ENCODE peak calls at places on chromosome 9, in four cellular contexts. One of them, this sample, is unnamed.

GRCh38 chr9:64066736-64067368 is 1218.2 kb downstream of the FOXD4L5 start:
- DNase-seq in G401: no peak
- DNase-seq in germinal center: no peak
- DNase-seq in left ventricle myocardium superior: no peak
- DNase-seq in this sample: no peak

GRCh38 chr9:16004613-16005012 is 451.8 kb downstream of the CCDC171 start:
- DNase-seq in G401: no peak
- DNase-seq in germinal center: no peak
- DNase-seq in left ventricle myocardium superior: no peak
- DNase-seq in this sample: no peak

GRCh38 chr9:129458663-129459549 is 162.0 kb downstream of the C9orf50 start:
- DNase-seq in germinal center: peak
- DNase-seq in G401: peak
- DNase-seq in left ventricle myocardium superior: peak
- DNase-seq in this sample: peak

GRCh38 chr9:4259489-4259888 is 40.4 kb downstream of the GLIS3 start:
- DNase-seq in G401: no peak
- DNase-seq in germinal center: no peak
- DNase-seq in left ventricle myocardium superior: no peak
- DNase-seq in this sample: no peak

GRCh38 chr9:137055385-137056364 is 1.8 kb upstream of the ENTPD2 start:
- DNase-seq in germinal center: no peak
- DNase-seq in G401: peak
- DNase-seq in left ventricle myocardium superior: peak
- DNase-seq in this sample: peak

GRCh38 chr9:4366649-4367330 is 66.9 kb upstream of the GLIS3 start:
- DNase-seq in germinal center: peak
- DNase-seq in G401: peak
- DNase-seq in left ventricle myocardium superior: peak
- DNase-seq in this sample: peak

GRCh38 chr9:18071651-18072060 is 402.3 kb upstream of the ADAMTSL1 start:
- DNase-seq in left ventricle myocardium superior: no peak
- DNase-seq in G401: no peak
- DNase-seq in germinal center: no peak
- DNase-seq in this sample: no peak

GRCh38 chr9:119441338-119441737 is 72.1 kb upstream of the BRINP1 start:
- DNase-seq in germinal center: no peak
- DNase-seq in left ventricle myocardium superior: no peak
- DNase-seq in G401: no peak
- DNase-seq in this sample: no peak

GRCh38 chr9:127682351-127683136 is 24.2 kb upstream of the CFAP157 start:
- DNase-seq in left ventricle myocardium superior: no peak
- DNase-seq in G401: peak
- DNase-seq in germinal center: no peak
- DNase-seq in this sample: peak

GRCh38 chr9:135098400-135099105 is 11.1 kb downstream of the OLFM1 start:
- DNase-seq in germinal center: no peak
- DNase-seq in left ventricle myocardium superior: peak
- DNase-seq in G401: no peak
- DNase-seq in this sample: no peak

GRCh38 chr9:99353408-99353807 is 131.3 kb downstream of the SEC61B start:
- DNase-seq in germinal center: no peak
- DNase-seq in left ventricle myocardium superior: no peak
- DNase-seq in G401: no peak
- DNase-seq in this sample: no peak

GRCh38 chr9:121914017-121914595 is 179.0 kb downstream of the TTLL11 start:
- DNase-seq in left ventricle myocardium superior: no peak
- DNase-seq in germinal center: no peak
- DNase-seq in G401: no peak
- DNase-seq in this sample: no peak

GRCh38 chr9:123401879-123402513 is 46.0 kb downstream of the CRB2 start:
- DNase-seq in left ventricle myocardium superior: peak
- DNase-seq in germinal center: peak
- DNase-seq in G401: peak
- DNase-seq in this sample: peak

GRCh38 chr9:116288658-116289057 is 135.1 kb downstream of the PAPPA start:
- DNase-seq in left ventricle myocardium superior: no peak
- DNase-seq in germinal center: no peak
- DNase-seq in G401: no peak
- DNase-seq in this sample: no peak

GRCh38 chr9:98191615-98192502 is 578 bp downstream of the CORO2A start:
- DNase-seq in G401: peak
- DNase-seq in left ventricle myocardium superior: peak
- DNase-seq in germinal center: peak
- DNase-seq in this sample: peak

GRCh38 chr9:132032584-132032945 is 47.1 kb downstream of the MED27 start:
- DNase-seq in left ventricle myocardium superior: peak
- DNase-seq in germinal center: peak
- DNase-seq in G401: no peak
- DNase-seq in this sample: no peak

GRCh38 chr9:110047955-110048472 is 159.9 kb downstream of the C9orf152 start:
- DNase-seq in G401: no peak
- DNase-seq in left ventricle myocardium superior: peak
- DNase-seq in germinal center: no peak
- DNase-seq in this sample: no peak

GRCh38 chr9:91991621-91992435 is 41.8 kb upstream of the ROR2 start:
- DNase-seq in germinal center: no peak
- DNase-seq in G401: no peak
- DNase-seq in left ventricle myocardium superior: no peak
- DNase-seq in this sample: no peak

GRCh38 chr9:126125177-126125576 is 201.5 kb upstream of the MVB12B start:
- DNase-seq in germinal center: no peak
- DNase-seq in left ventricle myocardium superior: no peak
- DNase-seq in G401: no peak
- DNase-seq in this sample: no peak

GRCh38 chr9:93663877-93664548 is 87.6 kb downstream of the PHF2 start:
- DNase-seq in germinal center: no peak
- DNase-seq in left ventricle myocardium superior: peak
- DNase-seq in G401: no peak
- DNase-seq in this sample: no peak

GRCh38 chr9:135992486-135993408 is 31.6 kb upstream of the UBAC1 start:
- DNase-seq in G401: no peak
- DNase-seq in left ventricle myocardium superior: peak
- DNase-seq in germinal center: no peak
- DNase-seq in this sample: no peak

GRCh38 chr9:2493578-2493977 is 128.0 kb upstream of the VLDLR start:
- DNase-seq in G401: no peak
- DNase-seq in left ventricle myocardium superior: no peak
- DNase-seq in germinal center: no peak
- DNase-seq in this sample: no peak

GRCh38 chr9:86732514-86732913 is 214.8 kb downstream of the GAS1 start:
- DNase-seq in left ventricle myocardium superior: no peak
- DNase-seq in G401: no peak
- DNase-seq in germinal center: no peak
- DNase-seq in this sample: no peak

GRCh38 chr9:100020121-100020780 is 78.5 kb downstream of the ERP44 start:
- DNase-seq in germinal center: no peak
- DNase-seq in G401: no peak
- DNase-seq in left ventricle myocardium superior: no peak
- DNase-seq in this sample: no peak